ENCODE peak calls at places on chromosomes 6 and 20, in seven cellular contexts. One of them, this sample, is unnamed.
A peak's percentile ranks its signal among the peaks of the same experiment; 100 is the strongest.

GRCh38 chr6:116370717-116371383 is at the start of gene DSE:
- DNase-seq in endothelial cell of umbilical vein: peak; percentile 81
- DNase-seq in left lung: peak; percentile 97
- DNase-seq in non-pigmented ciliary epithelial cell: no peak
- DNase-seq in fibroblast of lung: peak; percentile 82
- DNase-seq in foreskin fibroblast: peak; percentile 92
- DNase-seq in GM12892: peak; percentile 71
- DNase-seq in this sample: peak; percentile 50

GRCh38 chr20:9270831-9271230 is 201.9 kb downstream of the PLCB4 start:
- DNase-seq in endothelial cell of umbilical vein: no peak
- DNase-seq in left lung: no peak
- DNase-seq in non-pigmented ciliary epithelial cell: no peak
- DNase-seq in fibroblast of lung: peak; percentile 91
- DNase-seq in foreskin fibroblast: peak; percentile 61
- DNase-seq in GM12892: no peak
- DNase-seq in this sample: no peak

GRCh38 chr6:166529571-166529970 is 56.9 kb downstream of the RAMACL start:
- DNase-seq in endothelial cell of umbilical vein: no peak
- DNase-seq in left lung: no peak
- DNase-seq in non-pigmented ciliary epithelial cell: no peak
- DNase-seq in fibroblast of lung: peak; percentile 9
- DNase-seq in foreskin fibroblast: peak; percentile 28
- DNase-seq in GM12892: no peak
- DNase-seq in this sample: no peak

GRCh38 chr6:90859612-90860011 is 272.7 kb upstream of the MAP3K7 start:
- DNase-seq in endothelial cell of umbilical vein: no peak
- DNase-seq in left lung: no peak
- DNase-seq in non-pigmented ciliary epithelial cell: no peak
- DNase-seq in fibroblast of lung: peak; percentile 1
- DNase-seq in foreskin fibroblast: no peak
- DNase-seq in GM12892: no peak
- DNase-seq in this sample: no peak

GRCh38 chr20:51860015-51860882 is 57.9 kb upstream of the SALL4 start:
- DNase-seq in endothelial cell of umbilical vein: peak; percentile 24
- DNase-seq in left lung: no peak
- DNase-seq in non-pigmented ciliary epithelial cell: peak; percentile 17
- DNase-seq in fibroblast of lung: peak; percentile 55
- DNase-seq in foreskin fibroblast: peak; percentile 43
- DNase-seq in GM12892: no peak
- DNase-seq in this sample: no peak

GRCh38 chr6:111750753-111751684 is 122.2 kb downstream of the FYN start:
- DNase-seq in endothelial cell of umbilical vein: peak; percentile 83
- DNase-seq in left lung: no peak
- DNase-seq in non-pigmented ciliary epithelial cell: no peak
- DNase-seq in fibroblast of lung: no peak
- DNase-seq in foreskin fibroblast: no peak
- DNase-seq in GM12892: no peak
- DNase-seq in this sample: peak; percentile 89

GRCh38 chr6:18457065-18457817 is 70.1 kb downstream of the RNF144B start:
- DNase-seq in endothelial cell of umbilical vein: no peak
- DNase-seq in left lung: no peak
- DNase-seq in non-pigmented ciliary epithelial cell: no peak
- DNase-seq in fibroblast of lung: no peak
- DNase-seq in foreskin fibroblast: no peak
- DNase-seq in GM12892: no peak
- DNase-seq in this sample: no peak

GRCh38 chr6:162005375-162005774 is 722.2 kb downstream of the PRKN start:
- DNase-seq in endothelial cell of umbilical vein: no peak
- DNase-seq in left lung: no peak
- DNase-seq in non-pigmented ciliary epithelial cell: no peak
- DNase-seq in fibroblast of lung: no peak
- DNase-seq in foreskin fibroblast: no peak
- DNase-seq in GM12892: no peak
- DNase-seq in this sample: no peak

This sample was measured in dermis blood vessel endothelial cell.